ENCODE peak calls at places on chromosomes 16 and 17, in seven cellular contexts. H is Peyer's patch, B is ovary, R is adrenal gland, N is endothelial cell of umbilical vein, A is suprapubic skin, C is stomach. M is an unnamed sample.

GRCh38 chr16:84471316-84471715 is 33.1 kb downstream of the MEAK7 start:
- DNase-seq in N (no peak), A (peak), H (no peak), R (peak), C (peak), B (no peak), M (no peak)

GRCh38 chr17:80936218-80936617 is 55.4 kb upstream of the CHMP6 start:
- DNase-seq in R (no peak), A (no peak), C (no peak), B (no peak), N (no peak), H (no peak), M (no peak)

GRCh38 chr17:6523330-6523729 is 33.0 kb downstream of the PITPNM3 start:
- DNase-seq in A (peak), R (no peak), B (no peak), C (no peak), N (no peak), H (no peak), M (no peak)

GRCh38 chr17:61970030-61970429 is 42.2 kb upstream of the INTS2 start:
- DNase-seq in A (no peak), B (no peak), R (no peak), N (no peak), H (no peak), C (no peak), M (peak)

GRCh38 chr17:47935961-47936360 is 5.4 kb upstream of the PNPO start:
- DNase-seq in H (no peak), B (no peak), A (no peak), C (no peak), N (peak), R (no peak), M (no peak)

GRCh38 chr16:595942-596735 is 6.3 kb downstream of the RAB40C start:
- DNase-seq in C (no peak), R (no peak), A (no peak), N (no peak), H (no peak), B (no peak), M (peak)

GRCh38 chr16:76194621-76195015 is 82.6 kb upstream of the CNTNAP4 start:
- DNase-seq in C (no peak), N (no peak), A (no peak), H (no peak), B (no peak), R (no peak), M (no peak)

GRCh38 chr17:4560837-4561241 is 462 bp upstream of the GGT6 start:
- DNase-seq in C (no peak), R (peak), A (no peak), H (no peak), B (no peak), N (no peak), M (no peak)

GRCh38 chr16:89115216-89115949 is 21.7 kb downstream of the ACSF3 start:
- DNase-seq in N (peak), R (peak), B (peak), H (peak), A (no peak), C (peak), M (peak)

GRCh38 chr16:81204794-81205680 is 33.5 kb upstream of the BCO1 start:
- DNase-seq in R (peak), H (no peak), A (no peak), C (peak), N (peak), B (peak), M (peak)

GRCh38 chr17:65100316-65101140 is 36.6 kb upstream of the RGS9 start:
- DNase-seq in C (peak), R (peak), A (peak), B (peak), N (peak), H (peak), M (peak)

GRCh38 chr16:29820730-29821662 is 734 bp downstream of the MVP start:
- DNase-seq in R (peak), A (no peak), B (peak), N (no peak), H (peak), C (peak), M (no peak)
- TF ChIP-seq POLR2A in R (peak), A (no peak), B (no peak), N (no peak), H (peak), C (no peak), M (no peak)

GRCh38 chr17:28612936-28613872 is 781 bp downstream of the RSKR start:
- DNase-seq in N (peak), H (peak), A (no peak), B (no peak), C (peak), R (peak), M (peak)
- TF ChIP-seq CTCF in N (peak), H (peak), A (no peak), B (peak), C (no peak), R (peak), M (peak)

GRCh38 chr16:78992001-78992400 is 608.5 kb downstream of the MAF start:
- DNase-seq in B (no peak), A (no peak), R (no peak), N (no peak), C (no peak), H (no peak), M (no peak)

GRCh38 chr16:78995441-78995840 is 605.1 kb downstream of the MAF start:
- DNase-seq in C (no peak), A (no peak), B (no peak), H (no peak), R (no peak), N (no peak), M (no peak)

GRCh38 chr16:78993342-78993741 is 607.2 kb downstream of the MAF start:
- DNase-seq in B (no peak), N (no peak), H (no peak), A (no peak), R (no peak), C (no peak), M (no peak)

GRCh38 chr16:78996806-78997205 is 603.7 kb downstream of the MAF start:
- DNase-seq in H (no peak), C (no peak), R (no peak), N (no peak), A (no peak), B (no peak), M (no peak)

GRCh38 chr16:78994135-78994534 is 606.4 kb downstream of the MAF start:
- DNase-seq in B (no peak), H (no peak), A (no peak), N (no peak), C (no peak), R (no peak), M (no peak)
- H3K4me3 ChIP-seq in B (no peak), H (no peak), A (no peak), N (no peak), C (no peak), R (no peak), M (no peak)

DNA sequence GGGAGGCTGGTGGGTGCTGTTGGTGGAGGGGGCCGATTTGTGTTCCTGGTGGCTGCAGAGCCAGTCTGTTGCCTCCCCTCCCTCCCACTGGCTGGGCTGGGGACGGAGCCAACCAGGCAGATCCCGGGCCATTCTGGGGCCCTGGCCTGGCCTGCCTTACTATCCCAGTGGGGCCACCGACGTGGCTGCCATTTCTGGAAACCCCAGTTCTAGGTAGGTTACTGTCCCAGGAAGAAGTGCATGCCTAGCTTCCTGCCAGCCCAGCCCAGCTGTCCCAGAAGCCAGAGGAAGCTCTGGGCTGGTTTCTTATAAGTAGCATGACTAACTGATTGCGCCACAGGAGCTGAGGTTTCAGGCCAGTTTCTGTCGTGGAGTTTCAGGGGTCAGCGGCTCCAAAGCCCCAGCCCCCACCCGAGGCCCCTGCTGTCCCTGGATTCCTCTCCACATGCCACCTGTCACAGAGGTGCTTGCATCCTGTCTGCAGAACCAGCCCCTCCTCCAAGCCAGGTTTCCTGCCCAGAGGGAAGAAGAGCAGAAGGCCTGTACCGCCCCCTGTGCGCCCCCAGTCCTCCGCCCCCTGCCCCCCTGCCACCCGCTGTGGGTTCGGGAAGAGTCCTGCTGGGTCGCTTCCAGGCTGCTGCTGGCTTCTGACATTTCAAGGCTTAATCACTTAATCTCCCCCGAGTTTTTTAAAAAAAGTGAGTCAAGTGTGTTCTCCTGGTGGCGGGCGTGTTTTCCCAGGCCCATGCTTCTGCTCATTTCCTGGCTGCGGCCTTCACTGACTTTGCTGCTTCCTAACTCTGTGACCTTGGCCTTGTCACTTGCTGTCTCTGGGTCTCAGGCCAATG is 13.2 kb downstream of the IL4R start:
- DNase-seq in B (peak), N (peak), H (peak), A (peak), R (peak), C (peak), M (peak)
- TF ChIP-seq POLR2A in B (no peak), N (peak), H (no peak), A (no peak), R (no peak), C (no peak), M (no peak)

GRCh38 chr17:58534331-58534730 is 19.9 kb upstream of the MTMR4 start:
- DNase-seq in H (no peak), C (no peak), N (no peak), R (no peak), B (no peak), A (no peak), M (no peak)
- TF ChIP-seq CTCF in H (no peak), C (no peak), N (no peak), R (no peak), B (no peak), A (no peak), M (no peak)

GRCh38 chr17:973053-973452 is 6.5 kb downstream of the NXN start:
- DNase-seq in A (no peak), H (no peak), C (no peak), B (no peak), N (no peak), R (no peak), M (no peak)
- H3K4me3 ChIP-seq in A (no peak), H (no peak), C (no peak), B (no peak), N (no peak), R (no peak), M (no peak)

DNA sequence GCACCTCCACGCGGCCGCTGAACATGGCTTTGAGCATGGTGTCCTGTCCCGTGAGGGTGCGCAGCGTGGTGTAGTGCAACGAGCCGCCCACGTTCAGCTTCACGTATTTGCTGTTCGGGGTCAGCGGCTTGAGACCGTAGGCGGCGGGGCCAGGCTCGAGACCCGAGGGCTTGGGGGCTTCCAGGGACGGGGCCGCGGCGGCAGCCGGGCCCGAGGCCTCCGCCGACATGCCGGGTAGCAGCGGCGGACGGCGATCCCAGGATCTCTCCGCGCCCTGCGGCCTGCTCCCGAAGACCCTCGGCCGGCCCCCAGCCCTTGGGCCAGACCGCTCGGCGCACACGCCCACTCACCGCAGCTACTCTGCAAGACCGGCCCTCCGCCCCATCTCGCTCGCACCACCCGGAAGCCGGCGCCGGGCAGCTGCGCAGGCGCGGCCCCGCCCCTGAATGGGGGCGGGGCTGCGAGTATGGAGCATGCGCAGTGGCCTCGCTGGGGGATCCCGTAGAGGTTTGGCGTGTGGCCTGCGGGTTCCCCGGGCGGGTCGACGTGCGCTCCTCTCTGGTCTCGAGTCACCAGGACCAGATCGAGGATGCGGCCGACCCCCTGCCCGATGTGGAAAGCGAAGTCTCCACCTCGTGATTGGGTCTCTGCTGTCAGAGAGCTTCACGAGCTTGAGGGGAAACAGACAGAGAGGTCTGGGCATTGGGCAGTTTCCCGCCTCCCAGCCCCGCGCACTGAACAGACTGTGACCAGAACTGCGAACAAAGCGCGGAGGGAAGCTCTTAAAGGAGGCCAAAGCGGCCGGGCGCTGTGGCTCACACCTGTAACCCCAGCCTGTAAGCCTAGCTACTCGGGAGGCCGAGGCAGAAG is at the start of gene KCTD13:
- DNase-seq in A (peak), R (peak), H (peak), N (peak), C (peak), B (peak), M (peak)
- TF ChIP-seq POLR2A in A (peak), R (peak), H (peak), N (peak), C (no peak), B (peak), M (peak)

GRCh38 chr17:30351730-30352129 is 17.9 kb upstream of the TMIGD1 start:
- DNase-seq in C (no peak), A (no peak), B (no peak), H (no peak), R (no peak), N (no peak), M (peak)

GRCh38 chr17:30347488-30347887 is 13.6 kb upstream of the TMIGD1 start:
- DNase-seq in A (no peak), H (no peak), N (no peak), C (no peak), R (no peak), B (no peak), M (no peak)

GRCh38 chr17:30349252-30349651 is 15.4 kb upstream of the TMIGD1 start:
- DNase-seq in H (no peak), B (no peak), N (no peak), A (no peak), R (no peak), C (no peak), M (no peak)

GRCh38 chr17:30354731-30355130 is 20.9 kb upstream of the TMIGD1 start:
- DNase-seq in C (no peak), B (no peak), A (no peak), R (no peak), N (no peak), H (no peak), M (no peak)

GRCh38 chr17:30352247-30352814 is 18.5 kb upstream of the TMIGD1 start:
- DNase-seq in N (no peak), A (no peak), B (no peak), R (no peak), C (no peak), H (no peak), M (peak)
- TF ChIP-seq CTCF in N (no peak), A (no peak), B (no peak), R (no peak), C (no peak), H (no peak), M (no peak)

GRCh38 chr17:40218006-40218739 is 931 bp upstream of the WIPF2 start:
- DNase-seq in H (no peak), R (no peak), C (no peak), A (no peak), B (no peak), N (no peak), M (no peak)
- H3K4me3 ChIP-seq in H (peak), R (peak), C (peak), A (peak), B (peak), N (no peak), M (no peak)

M was measured in NB4.